ENCODE peak calls at places on chromosome 2, in nine cellular contexts. X is Panc1; U is activated T-cell treated with anti-CD3 and anti-CD28 coated beads, Interleukin-2, amount 50 U/mL, for 24 hours; S is AG10803; F is T-cell; B is activated naive CD8-positive, alpha-beta T cell treated with anti-CD3 and anti-CD28 coated beads, Interleukin-2, amount 10 ng/mL, durations not matched to agents 7 days and 5 days; R is GM10248; J is AG08395; D is nephron progenitor cell. Z is an unnamed sample.

GRCh38 chr2:98556634-98557033 is 51.7 kb downstream of the COA5 start:
- DNase-seq in X (no peak), U (no peak), S (no peak), F (no peak), B (no peak), R (peak), J (no peak), D (no peak), Z (no peak)

GRCh38 chr2:136183095-136183494 is 65.1 kb upstream of the CXCR4 start:
- DNase-seq in X (no peak), U (no peak), S (no peak), F (no peak), B (no peak), R (no peak), J (no peak), D (no peak), Z (no peak)

GRCh38 chr2:12834239-12834638 is 117.5 kb downstream of the TRIB2 start:
- DNase-seq in X (no peak), U (no peak), S (no peak), F (no peak), B (no peak), R (no peak), J (no peak), D (no peak), Z (no peak)

GRCh38 chr2:43250015-43250414 is 23.6 kb upstream of the ZFP36L2 start:
- DNase-seq in X (no peak), U (no peak), S (no peak), F (no peak), B (no peak), R (no peak), J (no peak), D (no peak), Z (no peak)

GRCh38 chr2:56113571-56113970 is 70.2 kb upstream of the CCDC85A start:
- DNase-seq in X (no peak), U (no peak), S (no peak), F (no peak), B (no peak), R (no peak), J (no peak), D (peak), Z (no peak)

GRCh38 chr2:144471316-144472045 is 48.4 kb downstream of the ZEB2 start:
- DNase-seq in X (no peak), U (no peak), S (no peak), F (no peak), B (no peak), R (peak), J (no peak), D (no peak), Z (no peak)

GRCh38 chr2:85666435-85666924 is 1.5 kb downstream of the SFTPB start:
- DNase-seq in X (no peak), U (no peak), S (no peak), F (no peak), B (no peak), R (no peak), J (no peak), D (no peak), Z (no peak)

GRCh38 chr2:126863336-126864015 is 35.2 kb upstream of the TEX51 start:
- DNase-seq in X (no peak), U (no peak), S (no peak), F (no peak), B (no peak), R (no peak), J (no peak), D (peak), Z (no peak)